ENCODE peak calls at places on chromosomes 6 and 20, in four cellular contexts. K is fibroblast of lung, J is MM.1S, R is GM23248. B is an unnamed sample.

GRCh38 chr6:126039284-126039683 is 52.9 kb downstream of the TRMT11 start:
- DNase-seq in J (no peak), R (peak), K (peak), B (no peak)

GRCh38 chr6:89992818-89993217 is 98.5 kb downstream of the GJA10 start:
- DNase-seq in J (no peak), R (no peak), K (no peak), B (no peak)

GRCh38 chr20:53847118-53847842 is 223.1 kb downstream of the BCAS1 start:
- DNase-seq in R (no peak), J (peak), K (no peak), B (peak)

GRCh38 chr20:62782149-62782892 is 14.0 kb upstream of the MRGBP start:
- DNase-seq in R (peak), K (no peak), J (no peak), B (no peak)

GRCh38 chr20:53839423-53840176 is 230.8 kb downstream of the BCAS1 start:
- DNase-seq in J (peak), K (no peak), R (no peak), B (peak)

GRCh38 chr6:42704251-42704936 is 18.0 kb downstream of the PRPH2 start:
- DNase-seq in K (no peak), J (no peak), R (no peak), B (no peak)

GRCh38 chr20:32062776-32063170 is 10.7 kb downstream of the HCK start:
- DNase-seq in R (no peak), K (no peak), J (no peak), B (no peak)

GRCh38 chr6:131262060-131262459 is 126.8 kb downstream of the AKAP7 start:
- DNase-seq in R (no peak), K (no peak), J (no peak), B (no peak)

GRCh38 chr6:125792680-125793079 is 1.9 kb downstream of the NCOA7 start:
- DNase-seq in J (no peak), K (peak), R (peak), B (no peak)

DNA sequence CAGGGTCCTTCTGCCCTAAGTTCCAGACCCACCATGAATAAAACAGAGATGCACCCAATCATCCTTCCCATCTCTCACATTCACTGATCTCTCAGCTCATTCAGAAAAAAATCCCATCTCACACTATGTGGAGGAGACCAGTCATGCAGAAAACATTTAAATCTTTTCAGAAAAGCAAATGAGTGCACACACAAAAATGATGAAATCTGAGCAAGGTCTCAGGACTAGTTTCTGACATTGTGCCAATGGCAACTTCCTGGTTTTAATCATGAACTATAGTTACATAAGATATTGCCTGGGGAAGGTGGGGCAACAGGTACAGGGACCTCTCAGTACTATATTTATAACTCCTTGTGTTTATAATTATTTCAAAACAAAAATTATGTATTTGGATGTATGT is 71.9 kb upstream of the MAP3K4 start:
- DNase-seq in J (no peak), K (peak), R (peak), B (no peak)
- H3K27ac ChIP-seq in J (no peak), K (no peak), R (peak), B (no peak)

GRCh38 chr20:11204926-11205768 is 531.3 kb upstream of the JAG1 start:
- DNase-seq in R (peak), K (peak), J (peak), B (peak)

GRCh38 chr20:11210611-11211010 is 536.8 kb upstream of the JAG1 start:
- DNase-seq in K (peak), R (no peak), J (no peak), B (no peak)

GRCh38 chr20:11212288-11212687 is 538.5 kb upstream of the JAG1 start:
- DNase-seq in J (no peak), R (no peak), K (no peak), B (no peak)

GRCh38 chr20:11205769-11206362 is 532.1 kb upstream of the JAG1 start:
- DNase-seq in J (no peak), K (no peak), R (no peak), B (no peak)

GRCh38 chr20:11207749-11208502 is 534.1 kb upstream of the JAG1 start:
- DNase-seq in K (peak), R (peak), J (no peak), B (no peak)
- H2AFZ ChIP-seq in K (no peak), R (peak), J (no peak), B (no peak)

GRCh38 chr6:24876496-24877465 is 59.0 kb downstream of the RIPOR2 start:
- DNase-seq in R (no peak), K (no peak), J (no peak), B (no peak)
- H3K27ac ChIP-seq in R (no peak), K (no peak), J (no peak), B (no peak)

GRCh38 chr20:56924316-56924975 is 295.3 kb downstream of the TFAP2C start:
- DNase-seq in R (no peak), K (no peak), J (no peak), B (no peak)

GRCh38 chr20:56928007-56928406 is 298.9 kb downstream of the TFAP2C start:
- DNase-seq in K (no peak), R (no peak), J (no peak), B (no peak)

GRCh38 chr20:56924976-56925695 is 296.0 kb downstream of the TFAP2C start:
- DNase-seq in J (no peak), R (peak), K (no peak), B (no peak)

GRCh38 chr20:56926501-56926900 is 297.4 kb downstream of the TFAP2C start:
- DNase-seq in R (no peak), K (no peak), J (no peak), B (no peak)

GRCh38 chr20:56925696-56926101 is 296.6 kb downstream of the TFAP2C start:
- DNase-seq in R (peak), K (no peak), J (no peak), B (no peak)
- H2AFZ ChIP-seq in R (peak), K (no peak), J (no peak), B (no peak)

GRCh38 chr6:140855520-140855919 is 1277.2 kb upstream of the GJE1 start:
- DNase-seq in J (no peak), K (peak), R (peak), B (no peak)

GRCh38 chr6:140857734-140858380 is 1274.9 kb upstream of the GJE1 start:
- DNase-seq in J (no peak), K (peak), R (peak), B (no peak)

GRCh38 chr6:140854363-140854762 is 1278.4 kb upstream of the GJE1 start:
- DNase-seq in K (no peak), R (peak), J (no peak), B (no peak)

DNA sequence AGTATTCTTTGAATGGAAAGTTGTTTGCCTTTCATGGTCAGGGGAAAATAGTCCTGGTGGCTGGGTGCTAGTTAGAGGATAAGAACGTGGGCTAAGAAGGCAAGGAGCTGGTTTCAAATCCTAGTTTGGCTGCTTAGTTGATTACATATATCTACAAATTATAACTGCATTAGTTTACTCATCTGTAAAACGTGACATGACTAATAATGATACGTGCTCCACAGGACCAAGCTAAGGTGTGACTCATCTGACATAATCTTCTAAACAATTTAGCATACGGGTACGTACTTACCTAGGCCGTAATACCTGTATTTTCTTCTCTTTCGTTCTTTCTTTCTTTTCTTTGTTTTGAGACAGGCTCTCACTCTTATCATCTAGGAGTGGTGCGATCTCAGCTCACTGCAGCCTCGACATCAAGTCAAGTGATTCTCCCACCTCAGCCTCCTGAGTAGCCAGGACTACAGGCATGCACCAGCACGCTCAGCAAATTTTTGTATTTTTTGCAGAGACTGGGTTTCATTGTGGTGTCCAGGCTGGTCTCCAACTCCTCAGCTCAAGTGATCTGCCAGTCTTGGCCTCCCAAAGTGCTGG is 1274.2 kb upstream of the GJE1 start:
- DNase-seq in R (peak), J (no peak), K (peak), B (no peak)
- H3K27ac ChIP-seq in R (peak), J (no peak), K (peak), B (no peak)

GRCh38 chr6:166335378-166336366 is 6.7 kb downstream of the SFT2D1 start:
- DNase-seq in R (no peak), J (no peak), K (no peak), B (no peak)

GRCh38 chr6:166334878-166335277 is 7.5 kb downstream of the SFT2D1 start:
- DNase-seq in R (no peak), J (no peak), K (no peak), B (no peak)

GRCh38 chr6:166331503-166332133 is 10.7 kb downstream of the SFT2D1 start:
- DNase-seq in K (no peak), R (no peak), J (no peak), B (no peak)

GRCh38 chr6:166333172-166333995 is 9.0 kb downstream of the SFT2D1 start:
- DNase-seq in J (peak), K (no peak), R (no peak), B (peak)

GRCh38 chr6:166330612-166331011 is 11.7 kb downstream of the SFT2D1 start:
- DNase-seq in K (peak), R (peak), J (no peak), B (no peak)
- H2AFZ ChIP-seq in K (no peak), R (no peak), J (no peak), B (no peak)

GRCh38 chr6:104958720-104959452 is 2.0 kb downstream of the LIN28B start:
- DNase-seq in R (peak), J (no peak), K (no peak), B (no peak)
- H3K27ac ChIP-seq in R (no peak), J (no peak), K (no peak), B (no peak)

GRCh38 chr20:3547906-3548305 is 77.1 kb downstream of the ATRN start:
- DNase-seq in K (no peak), J (no peak), R (no peak), B (no peak)
- H2AFZ ChIP-seq in K (no peak), J (no peak), R (no peak), B (no peak)

GRCh38 chr6:49423817-49424216 is 39.2 kb downstream of the MMUT start:
- DNase-seq in J (no peak), K (no peak), R (peak), B (no peak)
- H3K27ac ChIP-seq in J (no peak), K (no peak), R (no peak), B (no peak)

B was measured in OCI-LY7.